ENCODE peak calls at places on chromosomes 6 and 20, in seven cellular contexts. One of them, this sample, is unnamed.

GRCh38 chr6:166078294-166078693 is 89.4 kb downstream of the TBXT start:
- DNase-seq in iris pigment epithelial cell: peak
- DNase-seq in Calu3: no peak
- DNase-seq in mammary epithelial cell: no peak
- DNase-seq in AG20443: peak
- DNase-seq in neural crest cell: no peak
- DNase-seq in fibroblast of the aortic adventitia: peak
- DNase-seq in this sample: no peak

GRCh38 chr20:36929290-36929689 is 22.2 kb downstream of the SAMHD1 start:
- DNase-seq in iris pigment epithelial cell: peak
- DNase-seq in Calu3: no peak
- DNase-seq in mammary epithelial cell: peak
- DNase-seq in AG20443: no peak
- DNase-seq in neural crest cell: no peak
- DNase-seq in fibroblast of the aortic adventitia: peak
- DNase-seq in this sample: no peak

GRCh38 chr6:106858653-106859092 is 115.9 kb downstream of the CD24 start:
- DNase-seq in iris pigment epithelial cell: peak
- DNase-seq in Calu3: peak
- DNase-seq in mammary epithelial cell: peak
- DNase-seq in AG20443: peak
- DNase-seq in neural crest cell: no peak
- DNase-seq in fibroblast of the aortic adventitia: peak
- DNase-seq in this sample: peak

GRCh38 chr6:166456360-166457156 is 73.8 kb upstream of the MPC1 start:
- DNase-seq in iris pigment epithelial cell: peak
- DNase-seq in Calu3: peak
- DNase-seq in mammary epithelial cell: no peak
- DNase-seq in AG20443: no peak
- DNase-seq in neural crest cell: no peak
- DNase-seq in fibroblast of the aortic adventitia: peak
- DNase-seq in this sample: no peak

GRCh38 chr6:19803331-19804330 is 33.5 kb upstream of the ID4 start:
- DNase-seq in iris pigment epithelial cell: peak
- DNase-seq in Calu3: no peak
- DNase-seq in mammary epithelial cell: no peak
- DNase-seq in AG20443: no peak
- DNase-seq in neural crest cell: no peak
- DNase-seq in fibroblast of the aortic adventitia: peak
- DNase-seq in this sample: no peak

GRCh38 chr20:53635189-53635588 is 41.5 kb upstream of the ZNF217 start:
- DNase-seq in iris pigment epithelial cell: no peak
- DNase-seq in Calu3: no peak
- DNase-seq in mammary epithelial cell: no peak
- DNase-seq in AG20443: no peak
- DNase-seq in neural crest cell: no peak
- DNase-seq in fibroblast of the aortic adventitia: no peak
- DNase-seq in this sample: no peak

GRCh38 chr6:159977242-159978214 is 8.6 kb downstream of the IGF2R start:
- DNase-seq in iris pigment epithelial cell: peak
- DNase-seq in Calu3: no peak
- DNase-seq in mammary epithelial cell: no peak
- DNase-seq in AG20443: peak
- DNase-seq in neural crest cell: no peak
- DNase-seq in fibroblast of the aortic adventitia: peak
- DNase-seq in this sample: no peak

GRCh38 chr6:4776967-4777925 is 1.0 kb downstream of the CDYL start:
- DNase-seq in iris pigment epithelial cell: peak
- DNase-seq in Calu3: no peak
- DNase-seq in mammary epithelial cell: peak
- DNase-seq in AG20443: peak
- DNase-seq in neural crest cell: no peak
- DNase-seq in fibroblast of the aortic adventitia: peak
- DNase-seq in this sample: no peak

GRCh38 chr6:36418558-36418957 is 24.1 kb downstream of the PXT1 start:
- DNase-seq in iris pigment epithelial cell: no peak
- DNase-seq in Calu3: no peak
- DNase-seq in mammary epithelial cell: peak
- DNase-seq in AG20443: no peak
- DNase-seq in neural crest cell: no peak
- DNase-seq in fibroblast of the aortic adventitia: no peak
- DNase-seq in this sample: no peak

GRCh38 chr6:152298055-152298647 is 339.0 kb downstream of the SYNE1 start:
- DNase-seq in iris pigment epithelial cell: no peak
- DNase-seq in Calu3: no peak
- DNase-seq in mammary epithelial cell: no peak
- DNase-seq in AG20443: no peak
- DNase-seq in neural crest cell: no peak
- DNase-seq in fibroblast of the aortic adventitia: no peak
- DNase-seq in this sample: no peak

GRCh38 chr6:36616888-36617521 is 22.8 kb downstream of the SRSF3 start:
- DNase-seq in iris pigment epithelial cell: no peak
- DNase-seq in Calu3: peak
- DNase-seq in mammary epithelial cell: peak
- DNase-seq in AG20443: peak
- DNase-seq in neural crest cell: no peak
- DNase-seq in fibroblast of the aortic adventitia: no peak
- DNase-seq in this sample: no peak

GRCh38 chr6:2733324-2733723 is 17.4 kb downstream of the MYLK4 start:
- DNase-seq in iris pigment epithelial cell: no peak
- DNase-seq in Calu3: no peak
- DNase-seq in mammary epithelial cell: no peak
- DNase-seq in AG20443: no peak
- DNase-seq in neural crest cell: no peak
- DNase-seq in fibroblast of the aortic adventitia: peak
- DNase-seq in this sample: no peak

GRCh38 chr6:5626727-5627426 is 365.6 kb downstream of the FARS2 start:
- DNase-seq in iris pigment epithelial cell: no peak
- DNase-seq in Calu3: no peak
- DNase-seq in mammary epithelial cell: no peak
- DNase-seq in AG20443: no peak
- DNase-seq in neural crest cell: no peak
- DNase-seq in fibroblast of the aortic adventitia: no peak
- DNase-seq in this sample: no peak

GRCh38 chr6:135224037-135224647 is 43.0 kb downstream of the MYB start:
- DNase-seq in iris pigment epithelial cell: no peak
- DNase-seq in Calu3: no peak
- DNase-seq in mammary epithelial cell: no peak
- DNase-seq in AG20443: no peak
- DNase-seq in neural crest cell: no peak
- DNase-seq in fibroblast of the aortic adventitia: no peak
- DNase-seq in this sample: no peak

GRCh38 chr6:165850434-165851019 is 187.5 kb upstream of the PDE10A start:
- DNase-seq in iris pigment epithelial cell: peak
- DNase-seq in Calu3: peak
- DNase-seq in mammary epithelial cell: peak
- DNase-seq in AG20443: peak
- DNase-seq in neural crest cell: peak
- DNase-seq in fibroblast of the aortic adventitia: peak
- DNase-seq in this sample: peak

GRCh38 chr6:161038229-161039003 is 46.8 kb downstream of the MAP3K4 start:
- DNase-seq in iris pigment epithelial cell: peak
- DNase-seq in Calu3: peak
- DNase-seq in mammary epithelial cell: peak
- DNase-seq in AG20443: peak
- DNase-seq in neural crest cell: no peak
- DNase-seq in fibroblast of the aortic adventitia: peak
- DNase-seq in this sample: no peak

GRCh38 chr6:157201083-157201482 is 122.2 kb downstream of the TMEM242 start:
- DNase-seq in iris pigment epithelial cell: no peak
- DNase-seq in Calu3: no peak
- DNase-seq in mammary epithelial cell: no peak
- DNase-seq in AG20443: no peak
- DNase-seq in neural crest cell: no peak
- DNase-seq in fibroblast of the aortic adventitia: no peak
- DNase-seq in this sample: no peak

GRCh38 chr20:31674895-31675827 is 37.4 kb downstream of the COX4I2 start:
- DNase-seq in iris pigment epithelial cell: peak
- DNase-seq in Calu3: peak
- DNase-seq in mammary epithelial cell: peak
- DNase-seq in AG20443: peak
- DNase-seq in neural crest cell: no peak
- DNase-seq in fibroblast of the aortic adventitia: peak
- DNase-seq in this sample: no peak

GRCh38 chr6:6758915-6759654 is 170.6 kb downstream of the LY86 start:
- DNase-seq in iris pigment epithelial cell: peak
- DNase-seq in Calu3: peak
- DNase-seq in mammary epithelial cell: peak
- DNase-seq in AG20443: peak
- DNase-seq in neural crest cell: peak
- DNase-seq in fibroblast of the aortic adventitia: peak
- DNase-seq in this sample: peak

GRCh38 chr6:28446818-28447511 is 3.7 kb upstream of the ZSCAN23 start:
- DNase-seq in iris pigment epithelial cell: peak
- DNase-seq in Calu3: no peak
- DNase-seq in mammary epithelial cell: no peak
- DNase-seq in AG20443: no peak
- DNase-seq in neural crest cell: peak
- DNase-seq in fibroblast of the aortic adventitia: peak
- DNase-seq in this sample: no peak

GRCh38 chr6:101770116-101770515 is 376.6 kb downstream of the GRIK2 start:
- DNase-seq in iris pigment epithelial cell: no peak
- DNase-seq in Calu3: no peak
- DNase-seq in mammary epithelial cell: no peak
- DNase-seq in AG20443: no peak
- DNase-seq in neural crest cell: no peak
- DNase-seq in fibroblast of the aortic adventitia: no peak
- DNase-seq in this sample: no peak

GRCh38 chr20:13533946-13534345 is 104.8 kb downstream of the TASP1 start:
- DNase-seq in iris pigment epithelial cell: peak
- DNase-seq in Calu3: no peak
- DNase-seq in mammary epithelial cell: peak
- DNase-seq in AG20443: no peak
- DNase-seq in neural crest cell: no peak
- DNase-seq in fibroblast of the aortic adventitia: no peak
- DNase-seq in this sample: no peak

GRCh38 chr6:11042750-11043551 is 1.2 kb downstream of the ELOVL2 start:
- DNase-seq in iris pigment epithelial cell: peak
- DNase-seq in Calu3: no peak
- DNase-seq in mammary epithelial cell: no peak
- DNase-seq in AG20443: no peak
- DNase-seq in neural crest cell: no peak
- DNase-seq in fibroblast of the aortic adventitia: peak
- DNase-seq in this sample: no peak

GRCh38 chr6:160093061-160093460 is 28.6 kb upstream of the SLC22A1 start:
- DNase-seq in iris pigment epithelial cell: no peak
- DNase-seq in Calu3: no peak
- DNase-seq in mammary epithelial cell: no peak
- DNase-seq in AG20443: no peak
- DNase-seq in neural crest cell: no peak
- DNase-seq in fibroblast of the aortic adventitia: no peak
- DNase-seq in this sample: no peak

GRCh38 chr6:96899019-96899418 is 1.3 kb upstream of the NDUFAF4 start:
- DNase-seq in iris pigment epithelial cell: peak
- DNase-seq in Calu3: peak
- DNase-seq in mammary epithelial cell: peak
- DNase-seq in AG20443: peak
- DNase-seq in neural crest cell: peak
- DNase-seq in fibroblast of the aortic adventitia: peak
- DNase-seq in this sample: peak

GRCh38 chr20:32580194-32580593 is 4.9 kb downstream of the NOL4L start:
- DNase-seq in iris pigment epithelial cell: no peak
- DNase-seq in Calu3: no peak
- DNase-seq in mammary epithelial cell: no peak
- DNase-seq in AG20443: no peak
- DNase-seq in neural crest cell: no peak
- DNase-seq in fibroblast of the aortic adventitia: no peak
- DNase-seq in this sample: no peak

GRCh38 chr20:57881466-57882405 is 171.9 kb upstream of the PMEPA1 start:
- DNase-seq in iris pigment epithelial cell: no peak
- DNase-seq in Calu3: no peak
- DNase-seq in mammary epithelial cell: no peak
- DNase-seq in AG20443: peak
- DNase-seq in neural crest cell: no peak
- DNase-seq in fibroblast of the aortic adventitia: no peak
- DNase-seq in this sample: no peak

GRCh38 chr6:13216236-13216933 is 112.0 kb downstream of the TBC1D7 start:
- DNase-seq in iris pigment epithelial cell: no peak
- DNase-seq in Calu3: no peak
- DNase-seq in mammary epithelial cell: no peak
- DNase-seq in AG20443: no peak
- DNase-seq in neural crest cell: no peak
- DNase-seq in fibroblast of the aortic adventitia: no peak
- DNase-seq in this sample: no peak

GRCh38 chr20:5586720-5587119 is 163.5 kb upstream of the SHLD1 start:
- DNase-seq in iris pigment epithelial cell: no peak
- DNase-seq in Calu3: no peak
- DNase-seq in mammary epithelial cell: no peak
- DNase-seq in AG20443: no peak
- DNase-seq in neural crest cell: no peak
- DNase-seq in fibroblast of the aortic adventitia: no peak
- DNase-seq in this sample: no peak

GRCh38 chr20:23449400-23449799 is 3.3 kb downstream of the CST11 start:
- DNase-seq in iris pigment epithelial cell: peak
- DNase-seq in Calu3: no peak
- DNase-seq in mammary epithelial cell: peak
- DNase-seq in AG20443: no peak
- DNase-seq in neural crest cell: no peak
- DNase-seq in fibroblast of the aortic adventitia: no peak
- DNase-seq in this sample: no peak

GRCh38 chr6:90714319-90714718 is 127.4 kb upstream of the MAP3K7 start:
- DNase-seq in iris pigment epithelial cell: no peak
- DNase-seq in Calu3: no peak
- DNase-seq in mammary epithelial cell: peak
- DNase-seq in AG20443: no peak
- DNase-seq in neural crest cell: no peak
- DNase-seq in fibroblast of the aortic adventitia: no peak
- DNase-seq in this sample: no peak

GRCh38 chr6:96939019-96939805 is 14.7 kb downstream of the KLHL32 start:
- DNase-seq in iris pigment epithelial cell: peak
- DNase-seq in Calu3: peak
- DNase-seq in mammary epithelial cell: peak
- DNase-seq in AG20443: peak
- DNase-seq in neural crest cell: no peak
- DNase-seq in fibroblast of the aortic adventitia: peak
- DNase-seq in this sample: peak

GRCh38 chr6:100460650-100461204 is 4.0 kb downstream of the SIM1 start:
- DNase-seq in iris pigment epithelial cell: no peak
- DNase-seq in Calu3: peak
- DNase-seq in mammary epithelial cell: no peak
- DNase-seq in AG20443: peak
- DNase-seq in neural crest cell: no peak
- DNase-seq in fibroblast of the aortic adventitia: no peak
- DNase-seq in this sample: no peak

GRCh38 chr6:5592911-5593519 is 331.7 kb downstream of the FARS2 start:
- DNase-seq in iris pigment epithelial cell: no peak
- DNase-seq in Calu3: no peak
- DNase-seq in mammary epithelial cell: no peak
- DNase-seq in AG20443: no peak
- DNase-seq in neural crest cell: no peak
- DNase-seq in fibroblast of the aortic adventitia: no peak
- DNase-seq in this sample: no peak

GRCh38 chr6:82006027-82006738 is 241.4 kb downstream of the IBTK start:
- DNase-seq in iris pigment epithelial cell: peak
- DNase-seq in Calu3: peak
- DNase-seq in mammary epithelial cell: peak
- DNase-seq in AG20443: no peak
- DNase-seq in neural crest cell: no peak
- DNase-seq in fibroblast of the aortic adventitia: peak
- DNase-seq in this sample: no peak

GRCh38 chr6:139568956-139569538 is 194.6 kb upstream of the CITED2 start:
- DNase-seq in iris pigment epithelial cell: peak
- DNase-seq in Calu3: peak
- DNase-seq in mammary epithelial cell: peak
- DNase-seq in AG20443: peak
- DNase-seq in neural crest cell: no peak
- DNase-seq in fibroblast of the aortic adventitia: peak
- DNase-seq in this sample: no peak

GRCh38 chr20:6212903-6213302 is 90.1 kb upstream of the FERMT1 start:
- DNase-seq in iris pigment epithelial cell: no peak
- DNase-seq in Calu3: no peak
- DNase-seq in mammary epithelial cell: no peak
- DNase-seq in AG20443: no peak
- DNase-seq in neural crest cell: no peak
- DNase-seq in fibroblast of the aortic adventitia: no peak
- DNase-seq in this sample: no peak

GRCh38 chr20:9617940-9618339 is 103.5 kb downstream of the LAMP5 start:
- DNase-seq in iris pigment epithelial cell: peak
- DNase-seq in Calu3: peak
- DNase-seq in mammary epithelial cell: peak
- DNase-seq in AG20443: peak
- DNase-seq in neural crest cell: no peak
- DNase-seq in fibroblast of the aortic adventitia: peak
- DNase-seq in this sample: peak